ENCODE peak calls at places on chromosomes 7 and 10, in six cellular contexts. E is left lung, Y is choroid plexus epithelial cell, H is upper lobe of right lung, W is astrocyte of the spinal cord, V is GM12865. B is an unnamed sample.

GRCh38 chr7:81819861-81820260 is 50.0 kb upstream of the HGF start:
- DNase-seq in E (no peak), Y (peak), H (no peak), W (no peak), V (no peak), B (no peak)

GRCh38 chr10:92419740-92420553 is 129.0 kb downstream of the MARCHF5 start:
- DNase-seq in E (peak), Y (peak), H (peak), W (peak), V (no peak), B (peak)

GRCh38 chr10:73814896-73815718 is 3.7 kb upstream of the NDST2 start:
- DNase-seq in E (no peak), Y (no peak), H (no peak), W (no peak), V (no peak), B (no peak)

GRCh38 chr7:43700646-43701501 is 28.4 kb downstream of the COA1 start:
- DNase-seq in E (no peak), Y (no peak), H (no peak), W (peak), V (peak), B (no peak)

GRCh38 chr7:101100858-101101847 is 15.9 kb downstream of the TRIM56 start:
- DNase-seq in E (peak), Y (no peak), H (no peak), W (no peak), V (no peak), B (no peak)

GRCh38 chr10:79409038-79410035 is 36.1 kb downstream of the ZCCHC24 start:
- DNase-seq in E (peak), Y (no peak), H (no peak), W (no peak), V (no peak), B (no peak)

GRCh38 chr7:104984591-104985258 is 29.3 kb upstream of the KMT2E start:
- DNase-seq in E (no peak), Y (no peak), H (no peak), W (no peak), V (no peak), B (no peak)

GRCh38 chr10:131131726-131132561 is 179.6 kb downstream of the TCERG1L start:
- DNase-seq in E (peak), Y (no peak), H (no peak), W (no peak), V (no peak), B (no peak)

GRCh38 chr10:77582710-77583115 is 54.9 kb downstream of the KCNMA1 start:
- DNase-seq in E (no peak), Y (peak), H (peak), W (peak), V (peak), B (peak)

GRCh38 chr7:92834661-92835139 is 1.7 kb downstream of the CDK6 start:
- DNase-seq in E (peak), Y (no peak), H (peak), W (no peak), V (peak), B (no peak)

GRCh38 chr7:63112764-63113712 is 885.6 kb upstream of the ZNF722 start:
- DNase-seq in E (no peak), Y (no peak), H (no peak), W (no peak), V (no peak), B (no peak)

GRCh38 chr10:84822926-84823325 is 494.5 kb downstream of the CCSER2 start:
- DNase-seq in E (no peak), Y (no peak), H (no peak), W (no peak), V (no peak), B (no peak)

GRCh38 chr7:12212051-12212485 is 974 bp downstream of the TMEM106B start:
- DNase-seq in E (no peak), Y (peak), H (no peak), W (peak), V (peak), B (peak)

GRCh38 chr7:66804001-66804400 is 63.5 kb downstream of the RABGEF1 start:
- DNase-seq in E (no peak), Y (peak), H (no peak), W (peak), V (no peak), B (peak)

GRCh38 chr7:79137942-79138341 is 315.5 kb downstream of the MAGI2 start:
- DNase-seq in E (no peak), Y (peak), H (no peak), W (peak), V (peak), B (peak)

GRCh38 chr7:104548861-104549260 is 220.5 kb downstream of the LHFPL3 start:
- DNase-seq in E (no peak), Y (no peak), H (no peak), W (no peak), V (no peak), B (no peak)

GRCh38 chr10:50232261-50232639 is 19.1 kb downstream of the ASAH2 start:
- DNase-seq in E (no peak), Y (no peak), H (no peak), W (no peak), V (no peak), B (no peak)

DNA sequence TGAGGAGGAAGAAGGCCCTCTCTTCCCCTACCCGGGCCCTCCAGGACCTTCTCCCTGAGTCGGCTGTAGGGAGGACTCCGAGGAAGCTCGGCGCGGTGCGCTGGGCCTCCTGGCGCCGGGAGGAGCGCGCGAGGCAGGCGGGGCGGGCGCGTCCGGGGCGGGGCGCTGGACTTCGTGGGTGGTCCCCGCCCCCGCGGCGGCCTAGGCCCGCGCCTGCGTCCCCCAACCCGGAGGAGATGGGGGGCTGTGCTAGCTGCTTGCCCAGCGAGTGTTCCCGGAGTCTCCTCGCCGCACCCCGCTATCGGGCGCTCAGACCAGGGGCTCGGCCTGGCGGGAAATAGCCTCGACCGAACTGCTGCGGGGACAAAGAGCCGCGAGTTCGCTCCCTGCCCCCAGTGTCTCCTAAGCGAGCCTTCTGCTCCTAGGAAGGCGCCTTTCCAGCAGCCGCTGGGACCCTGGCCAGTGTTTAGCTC is 19.2 kb upstream of the SMO start:
- DNase-seq in E (peak), Y (peak), H (peak), W (peak), V (peak), B (no peak)
- H3K4me3 ChIP-seq in E (peak), Y (peak), H (peak), W (peak), V (peak), B (peak)

GRCh38 chr7:110591341-110591740 is 499.6 kb upstream of the LRRN3 start:
- DNase-seq in E (no peak), Y (peak), H (no peak), W (peak), V (peak), B (no peak)

GRCh38 chr7:110592557-110592956 is 498.4 kb upstream of the LRRN3 start:
- DNase-seq in E (no peak), Y (no peak), H (no peak), W (no peak), V (no peak), B (no peak)

GRCh38 chr7:110587294-110587693 is 503.6 kb upstream of the LRRN3 start:
- DNase-seq in E (no peak), Y (no peak), H (no peak), W (no peak), V (no peak), B (no peak)

GRCh38 chr7:110595694-110596093 is 495.2 kb upstream of the LRRN3 start:
- DNase-seq in E (no peak), Y (peak), H (no peak), W (no peak), V (no peak), B (no peak)

GRCh38 chr7:110590415-110590814 is 500.5 kb upstream of the LRRN3 start:
- DNase-seq in E (no peak), Y (no peak), H (no peak), W (no peak), V (peak), B (no peak)
- TF ChIP-seq CTCF in E (no peak), Y (no peak), H (no peak), W (no peak), V (no peak), B (no peak)

GRCh38 chr7:150686030-150686626 is 622 bp downstream of the GIMAP2 start:
- DNase-seq in E (no peak), Y (peak), H (no peak), W (no peak), V (peak), B (no peak)
- H3K4me3 ChIP-seq in E (peak), Y (peak), H (peak), W (peak), V (peak), B (no peak)

GRCh38 chr7:6443372-6443941 is 4.3 kb downstream of the DAGLB start:
- DNase-seq in E (no peak), Y (peak), H (no peak), W (peak), V (no peak), B (peak)
- TF ChIP-seq CTCF in E (no peak), Y (no peak), H (no peak), W (no peak), V (no peak), B (no peak)

B was measured in fibroblast of the aortic adventitia.